ENCODE peak calls at places on chromosomes 1 and 21, in six cellular contexts. One of them, this sample, is unnamed.

GRCh38 chr1:18956189-18957135 is at the start of gene IFFO2:
- DNase-seq in small intestine: peak; percentile 92
- DNase-seq in neural progenitor cell: peak; percentile 97
- DNase-seq in CD4-positive, alpha-beta memory T cell: peak; percentile 96
- DNase-seq in tibial nerve: peak; percentile 97
- DNase-seq in transverse colon: peak; percentile 99
- DNase-seq in this sample: peak; percentile 100

GRCh38 chr1:51154776-51155175 is 52.7 kb downstream of the C1orf185 start:
- DNase-seq in small intestine: no peak
- DNase-seq in tibial nerve: no peak
- DNase-seq in neural progenitor cell: no peak
- DNase-seq in CD4-positive, alpha-beta memory T cell: no peak
- DNase-seq in transverse colon: no peak
- DNase-seq in this sample: no peak

GRCh38 chr1:182197555-182197954 is 136.0 kb upstream of the ZNF648 start:
- DNase-seq in small intestine: no peak
- DNase-seq in transverse colon: peak; percentile 19
- DNase-seq in neural progenitor cell: no peak
- DNase-seq in tibial nerve: peak; percentile 82
- DNase-seq in CD4-positive, alpha-beta memory T cell: no peak
- DNase-seq in this sample: no peak

GRCh38 chr1:212413902-212414327 is 771 bp downstream of the PACC1 start:
- DNase-seq in transverse colon: no peak
- DNase-seq in neural progenitor cell: peak; percentile 42
- DNase-seq in tibial nerve: no peak
- DNase-seq in CD4-positive, alpha-beta memory T cell: no peak
- DNase-seq in small intestine: no peak
- DNase-seq in this sample: no peak

GRCh38 chr21:41597811-41598231 is 89.9 kb upstream of the TMPRSS2 start:
- DNase-seq in neural progenitor cell: no peak
- DNase-seq in CD4-positive, alpha-beta memory T cell: no peak
- DNase-seq in small intestine: no peak
- DNase-seq in tibial nerve: no peak
- DNase-seq in transverse colon: no peak
- DNase-seq in this sample: no peak

GRCh38 chr1:154768456-154769125 is 101.5 kb downstream of the KCNN3 start:
- DNase-seq in tibial nerve: no peak
- DNase-seq in small intestine: no peak
- DNase-seq in CD4-positive, alpha-beta memory T cell: no peak
- DNase-seq in neural progenitor cell: no peak
- DNase-seq in transverse colon: no peak
- DNase-seq in this sample: no peak

GRCh38 chr1:245684111-245684510 is 529.3 kb downstream of the KIF26B start:
- DNase-seq in neural progenitor cell: no peak
- DNase-seq in tibial nerve: no peak
- DNase-seq in CD4-positive, alpha-beta memory T cell: no peak
- DNase-seq in small intestine: no peak
- DNase-seq in transverse colon: no peak
- DNase-seq in this sample: peak; percentile 21

GRCh38 chr1:39214021-39214713 is 9.7 kb downstream of the MACF1 start:
- DNase-seq in transverse colon: no peak
- DNase-seq in small intestine: no peak
- DNase-seq in tibial nerve: no peak
- DNase-seq in neural progenitor cell: peak; percentile 90
- DNase-seq in CD4-positive, alpha-beta memory T cell: no peak
- DNase-seq in this sample: no peak

GRCh38 chr1:116152577-116152943 is 41.4 kb downstream of the MAB21L3 start:
- DNase-seq in CD4-positive, alpha-beta memory T cell: no peak
- DNase-seq in small intestine: no peak
- DNase-seq in transverse colon: no peak
- DNase-seq in tibial nerve: no peak
- DNase-seq in neural progenitor cell: no peak
- DNase-seq in this sample: no peak

GRCh38 chr1:111045033-111045722 is 81.5 kb upstream of the LRIF1 start:
- DNase-seq in CD4-positive, alpha-beta memory T cell: no peak
- DNase-seq in neural progenitor cell: no peak
- DNase-seq in small intestine: peak; percentile 7
- DNase-seq in tibial nerve: no peak
- DNase-seq in transverse colon: no peak
- DNase-seq in this sample: no peak

GRCh38 chr1:218324226-218324580 is 20.9 kb upstream of the TGFB2 start:
- DNase-seq in small intestine: no peak
- DNase-seq in tibial nerve: no peak
- DNase-seq in transverse colon: no peak
- DNase-seq in neural progenitor cell: no peak
- DNase-seq in CD4-positive, alpha-beta memory T cell: no peak
- DNase-seq in this sample: no peak

GRCh38 chr1:37506740-37507139 is 7.8 kb downstream of the MEAF6 start:
- DNase-seq in CD4-positive, alpha-beta memory T cell: no peak
- DNase-seq in neural progenitor cell: no peak
- DNase-seq in small intestine: no peak
- DNase-seq in transverse colon: no peak
- DNase-seq in tibial nerve: no peak
- DNase-seq in this sample: no peak

GRCh38 chr1:95230768-95231191 is 3.2 kb upstream of the RWDD3 start:
- DNase-seq in CD4-positive, alpha-beta memory T cell: no peak
- DNase-seq in neural progenitor cell: no peak
- DNase-seq in small intestine: no peak
- DNase-seq in transverse colon: no peak
- DNase-seq in tibial nerve: no peak
- DNase-seq in this sample: no peak

GRCh38 chr1:58204284-58204683 is 342.2 kb downstream of the OMA1 start:
- DNase-seq in tibial nerve: no peak
- DNase-seq in neural progenitor cell: peak; percentile 40
- DNase-seq in transverse colon: no peak
- DNase-seq in small intestine: no peak
- DNase-seq in CD4-positive, alpha-beta memory T cell: no peak
- DNase-seq in this sample: peak; percentile 36

GRCh38 chr1:216535059-216535458 is 111.8 kb upstream of the USH2A start:
- DNase-seq in transverse colon: no peak
- DNase-seq in neural progenitor cell: no peak
- DNase-seq in small intestine: no peak
- DNase-seq in CD4-positive, alpha-beta memory T cell: no peak
- DNase-seq in tibial nerve: no peak
- DNase-seq in this sample: no peak

GRCh38 chr1:32967863-32968571 is 3.4 kb upstream of the RNF19B start:
- DNase-seq in transverse colon: no peak
- DNase-seq in neural progenitor cell: no peak
- DNase-seq in CD4-positive, alpha-beta memory T cell: no peak
- DNase-seq in tibial nerve: no peak
- DNase-seq in small intestine: no peak
- DNase-seq in this sample: no peak

GRCh38 chr1:3461934-3462275 is 7.4 kb downstream of the ARHGEF16 start:
- DNase-seq in small intestine: no peak
- DNase-seq in neural progenitor cell: no peak
- DNase-seq in transverse colon: no peak
- DNase-seq in CD4-positive, alpha-beta memory T cell: no peak
- DNase-seq in tibial nerve: no peak
- DNase-seq in this sample: no peak

GRCh38 chr21:18218331-18218730 is 26.3 kb upstream of the CHODL start:
- DNase-seq in transverse colon: no peak
- DNase-seq in neural progenitor cell: no peak
- DNase-seq in tibial nerve: no peak
- DNase-seq in CD4-positive, alpha-beta memory T cell: no peak
- DNase-seq in small intestine: no peak
- DNase-seq in this sample: no peak

GRCh38 chr21:27505516-27505915 is 538.6 kb upstream of the ADAMTS5 start:
- DNase-seq in CD4-positive, alpha-beta memory T cell: no peak
- DNase-seq in transverse colon: no peak
- DNase-seq in neural progenitor cell: no peak
- DNase-seq in tibial nerve: no peak
- DNase-seq in small intestine: no peak
- DNase-seq in this sample: no peak

DNA sequence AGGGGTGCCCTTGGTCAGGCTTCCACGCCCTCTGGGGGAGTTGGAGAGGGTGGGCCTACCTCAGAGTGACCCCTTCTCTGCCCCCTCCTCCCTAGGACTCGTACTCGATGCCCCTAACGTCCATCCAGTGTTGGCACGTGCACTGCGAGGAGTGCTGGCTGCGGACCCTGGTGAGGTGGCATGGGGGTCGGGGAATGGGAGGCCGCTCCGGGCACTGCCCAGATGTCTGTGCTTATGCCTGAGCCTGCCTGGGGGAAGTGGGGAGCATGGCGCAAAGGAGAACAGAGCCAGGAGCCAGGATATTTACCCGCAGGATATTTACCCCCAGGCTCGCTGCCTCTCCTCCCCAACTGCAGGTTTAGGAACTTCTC is 24.5 kb downstream of the TMEM53 start:
- DNase-seq in small intestine: no peak
- DNase-seq in CD4-positive, alpha-beta memory T cell: no peak
- DNase-seq in transverse colon: no peak
- DNase-seq in neural progenitor cell: no peak
- DNase-seq in tibial nerve: no peak
- DNase-seq in this sample: no peak
- H3K36me3 ChIP-seq in small intestine: peaks cover 11% of the 10 kb centered on the region
- H3K36me3 ChIP-seq in CD4-positive, alpha-beta memory T cell: peaks cover 58% of the 10 kb centered on the region
- H3K36me3 ChIP-seq in transverse colon: no peaks in the 10 kb centered on the region
- H3K36me3 ChIP-seq in neural progenitor cell: no peaks in the 10 kb centered on the region
- H3K36me3 ChIP-seq in tibial nerve: no peaks in the 10 kb centered on the region
- H3K36me3 ChIP-seq in this sample: peaks cover 24% of the 10 kb centered on the region

DNA sequence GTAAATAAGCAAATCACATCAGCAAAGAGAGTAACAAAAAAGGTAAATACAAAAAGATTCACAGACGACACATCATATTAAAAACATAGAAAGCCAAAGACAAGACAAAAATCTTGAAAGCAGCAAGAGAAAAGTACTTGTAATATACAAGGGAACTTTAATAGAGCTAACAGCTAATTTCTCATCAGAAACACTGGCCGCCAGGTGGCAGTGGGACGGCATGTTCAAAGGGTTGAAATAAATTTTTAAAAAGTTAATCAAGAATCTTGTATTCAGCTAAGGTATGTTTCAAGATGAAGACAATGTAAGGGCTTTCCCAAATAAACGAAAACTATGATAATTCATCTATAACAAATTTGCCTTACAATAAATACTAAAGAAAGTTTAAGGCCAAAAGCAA is 358.1 kb downstream of the LRRIQ3 start:
- DNase-seq in CD4-positive, alpha-beta memory T cell: no peak
- DNase-seq in transverse colon: no peak
- DNase-seq in small intestine: no peak
- DNase-seq in neural progenitor cell: peak; percentile 20
- DNase-seq in tibial nerve: no peak
- DNase-seq in this sample: no peak
- H3K4me3 ChIP-seq in CD4-positive, alpha-beta memory T cell: no peak overlapping the region
- H3K4me3 ChIP-seq in transverse colon: no peak overlapping the region
- H3K4me3 ChIP-seq in small intestine: no peak overlapping the region
- H3K4me3 ChIP-seq in neural progenitor cell: no peak overlapping the region
- H3K4me3 ChIP-seq in tibial nerve: no peak overlapping the region
- H3K4me3 ChIP-seq in this sample: no peak overlapping the region

DNA sequence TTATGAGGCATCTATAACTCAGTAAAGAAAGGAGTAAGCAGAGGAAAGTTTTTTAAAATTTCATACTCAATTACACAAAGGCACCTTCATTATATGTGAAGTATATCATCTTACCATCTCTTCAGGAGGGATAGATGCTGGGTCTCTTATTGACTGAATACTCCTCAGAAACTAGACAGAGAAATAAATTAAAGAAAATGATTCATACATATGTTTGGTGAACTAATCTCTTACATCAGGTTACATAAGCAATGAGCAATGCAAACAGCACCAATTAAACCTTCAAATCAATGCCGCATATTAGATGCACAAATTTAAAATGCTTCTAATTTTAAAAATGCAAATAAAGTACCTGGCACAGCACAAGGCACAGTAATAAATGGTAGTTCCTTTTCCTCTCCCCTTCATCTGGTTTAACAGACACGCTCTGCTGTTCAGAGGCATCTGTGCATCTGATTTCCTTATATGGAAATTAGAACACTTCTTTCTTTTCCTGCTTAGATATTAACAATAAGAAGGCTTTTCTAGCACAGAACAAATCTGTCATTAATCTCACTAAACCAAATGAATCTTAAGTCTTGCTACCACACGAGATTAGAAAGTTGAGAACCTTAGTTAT is 20.0 kb downstream of the SCYL3 start:
- DNase-seq in neural progenitor cell: no peak
- DNase-seq in CD4-positive, alpha-beta memory T cell: no peak
- DNase-seq in transverse colon: no peak
- DNase-seq in tibial nerve: no peak
- DNase-seq in small intestine: no peak
- DNase-seq in this sample: no peak
- H3K36me3 ChIP-seq in neural progenitor cell: peaks cover 29% of the 10 kb centered on the region
- H3K36me3 ChIP-seq in CD4-positive, alpha-beta memory T cell: peaks cover 66% of the 10 kb centered on the region
- H3K36me3 ChIP-seq in transverse colon: no peaks in the 10 kb centered on the region
- H3K36me3 ChIP-seq in tibial nerve: no peaks in the 10 kb centered on the region
- H3K36me3 ChIP-seq in small intestine: peaks cover 10% of the 10 kb centered on the region
- H3K36me3 ChIP-seq in this sample: peaks cover 22% of the 10 kb centered on the region

GRCh38 chr1:203306089-203306969 is 1.0 kb downstream of the BTG2 start:
- DNase-seq in tibial nerve: peak; percentile 92
- DNase-seq in transverse colon: peak; percentile 87
- DNase-seq in neural progenitor cell: peak; percentile 58
- DNase-seq in CD4-positive, alpha-beta memory T cell: peak; percentile 56
- DNase-seq in small intestine: peak; percentile 82
- DNase-seq in this sample: peak; percentile 53

GRCh38 chr1:203306970-203307541 is 1.7 kb downstream of the BTG2 start:
- DNase-seq in small intestine: no peak
- DNase-seq in neural progenitor cell: peak; percentile 26
- DNase-seq in CD4-positive, alpha-beta memory T cell: no peak
- DNase-seq in tibial nerve: no peak
- DNase-seq in transverse colon: peak; percentile 64
- DNase-seq in this sample: peak; percentile 65

GRCh38 chr1:203307690-203308126 is 2.4 kb downstream of the BTG2 start:
- DNase-seq in tibial nerve: no peak
- DNase-seq in CD4-positive, alpha-beta memory T cell: no peak
- DNase-seq in transverse colon: peak; percentile 26
- DNase-seq in small intestine: no peak
- DNase-seq in neural progenitor cell: peak; percentile 38
- DNase-seq in this sample: peak; percentile 73

GRCh38 chr1:203309115-203309429 is 3.8 kb downstream of the BTG2 start:
- DNase-seq in small intestine: no peak
- DNase-seq in tibial nerve: no peak
- DNase-seq in neural progenitor cell: no peak
- DNase-seq in CD4-positive, alpha-beta memory T cell: no peak
- DNase-seq in transverse colon: no peak
- DNase-seq in this sample: no peak

DNA sequence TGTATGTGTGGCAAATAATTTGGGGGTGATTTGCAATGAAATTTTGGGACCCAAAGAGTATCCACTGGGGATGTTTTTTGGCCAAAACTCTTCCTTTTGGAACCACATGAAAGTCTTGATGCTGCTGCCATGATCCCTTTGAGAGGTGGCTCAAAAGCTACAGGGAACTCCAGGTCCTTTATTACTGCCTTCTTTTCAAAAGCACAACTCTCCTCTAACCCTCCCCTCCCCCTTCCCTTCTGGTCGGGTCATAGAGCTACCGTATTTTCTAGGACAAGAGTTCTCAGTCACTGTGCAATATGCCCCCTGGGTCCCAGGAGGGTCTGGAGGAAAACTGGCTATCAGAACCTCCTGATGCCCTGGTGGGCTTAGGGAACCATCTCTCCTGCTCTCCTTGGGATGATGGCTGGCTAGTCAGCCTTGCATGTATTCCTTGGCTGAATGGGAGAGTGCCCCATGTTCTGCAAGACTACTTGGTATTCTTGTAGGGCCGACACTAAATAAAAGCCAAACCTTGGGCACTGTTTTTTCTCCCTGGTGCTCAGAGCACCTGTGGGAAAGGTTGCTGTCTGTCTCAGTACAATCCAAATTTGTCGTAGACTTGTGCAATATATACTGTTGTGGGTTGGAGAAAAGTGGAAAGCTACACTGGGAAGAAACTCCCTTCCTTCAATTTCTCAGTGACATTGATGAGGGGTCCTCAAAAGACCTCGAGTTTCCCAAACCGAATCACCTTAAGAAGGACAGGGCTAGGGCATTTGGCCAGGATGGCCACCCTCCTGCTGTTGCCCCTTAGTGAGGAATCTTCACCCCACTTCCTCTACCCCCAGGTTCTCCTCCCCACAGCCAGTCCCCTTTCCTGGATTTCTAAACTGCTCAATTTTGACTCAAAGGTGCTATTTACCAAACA is 3.1 kb downstream of the BTG2 start:
- DNase-seq in transverse colon: peak; percentile 43
- DNase-seq in tibial nerve: no peak
- DNase-seq in small intestine: no peak
- DNase-seq in CD4-positive, alpha-beta memory T cell: no peak
- DNase-seq in neural progenitor cell: peak; percentile 40
- DNase-seq in this sample: no peak
- H3K4me3 ChIP-seq in transverse colon: peak overlapping the region; percentile 76
- H3K4me3 ChIP-seq in tibial nerve: peak overlapping the region; percentile 91
- H3K4me3 ChIP-seq in small intestine: peak overlapping the region; percentile 90
- H3K4me3 ChIP-seq in CD4-positive, alpha-beta memory T cell: peak overlapping the region; percentile 9
- H3K4me3 ChIP-seq in neural progenitor cell: peak overlapping the region; percentile 87
- H3K4me3 ChIP-seq in this sample: no peak overlapping the region

This sample was measured in H7.